ENCODE peak calls at places on chromosomes 16 and 17, in seven cellular contexts. Q is small intestine, T is Peyer's patch, B is colonic mucosa, N is stomach, A is H9, Y is endothelial cell of umbilical vein. D is an unnamed sample.

GRCh38 chr17:2780931-2781454 is 15.2 kb upstream of the RAP1GAP2 start:
- DNase-seq in Q (no peak), T (no peak), B (no peak), N (no peak), A (no peak), Y (no peak), D (no peak)

GRCh38 chr16:3256146-3256875 is at the start of gene MEFV:
- DNase-seq in Q (no peak), T (no peak), B (no peak), N (no peak), A (no peak), Y (no peak), D (no peak)

GRCh38 chr17:77930780-77931768 is 27.4 kb upstream of the TNRC6C start:
- DNase-seq in Q (no peak), T (no peak), B (no peak), N (no peak), A (no peak), Y (no peak), D (no peak)

GRCh38 chr16:26491962-26492361 is 574.8 kb upstream of the C16orf82 start:
- DNase-seq in Q (no peak), T (no peak), B (no peak), N (no peak), A (no peak), Y (no peak), D (no peak)

GRCh38 chr17:74295625-74296547 is 21.9 kb downstream of the DNAI2 start:
- DNase-seq in Q (peak), T (no peak), B (no peak), N (no peak), A (no peak), Y (no peak), D (no peak)

GRCh38 chr17:9900744-9901143 is 4.3 kb downstream of the RCVRN start:
- DNase-seq in Q (no peak), T (no peak), B (no peak), N (no peak), A (no peak), Y (no peak), D (no peak)

GRCh38 chr17:63181856-63182255 is 215.8 kb downstream of the TANC2 start:
- DNase-seq in Q (no peak), T (no peak), B (no peak), N (no peak), A (no peak), Y (no peak), D (no peak)

GRCh38 chr17:32120086-32120485 is 22.2 kb upstream of the RHOT1 start:
- DNase-seq in Q (no peak), T (no peak), B (no peak), N (no peak), A (peak), Y (no peak), D (no peak)

GRCh38 chr16:74107795-74108610 is 188.6 kb upstream of the PSMD7 start:
- DNase-seq in Q (peak), T (no peak), B (peak), N (peak), A (peak), Y (peak), D (peak)

GRCh38 chr16:57185446-57185944 is 344 bp downstream of the PSME3IP1 start:
- DNase-seq in Q (peak), T (no peak), B (peak), N (peak), A (no peak), Y (no peak), D (peak)

GRCh38 chr16:30778549-30779244 is 8.3 kb downstream of the ZNF629 start:
- DNase-seq in Q (no peak), T (no peak), B (no peak), N (no peak), A (peak), Y (no peak), D (no peak)

GRCh38 chr16:30780021-30780420 is 7.0 kb downstream of the ZNF629 start:
- DNase-seq in Q (no peak), T (no peak), B (no peak), N (no peak), A (no peak), Y (no peak), D (no peak)

GRCh38 chr16:30782486-30783279 is 4.3 kb downstream of the ZNF629 start:
- DNase-seq in Q (no peak), T (no peak), B (no peak), N (no peak), A (no peak), Y (no peak), D (no peak)

GRCh38 chr16:30779596-30779995 is 7.4 kb downstream of the ZNF629 start:
- DNase-seq in Q (no peak), T (no peak), B (no peak), N (no peak), A (no peak), Y (no peak), D (no peak)

GRCh38 chr16:30780549-30780948 is 6.5 kb downstream of the ZNF629 start:
- DNase-seq in Q (no peak), T (no peak), B (no peak), N (no peak), A (no peak), Y (no peak), D (no peak)
- H3K27ac ChIP-seq in Q (no peak), T (no peak), B (no peak), N (no peak), A (no peak), Y (no peak), D (no peak)

GRCh38 chr16:70611785-70612303 is 34.5 kb upstream of the IL34 start:
- DNase-seq in Q (no peak), T (no peak), B (no peak), N (no peak), A (no peak), Y (no peak), D (no peak)

GRCh38 chr16:70611224-70611598 is 35.1 kb upstream of the IL34 start:
- DNase-seq in Q (no peak), T (no peak), B (no peak), N (no peak), A (peak), Y (no peak), D (no peak)

GRCh38 chr16:70612931-70613330 is 33.4 kb upstream of the IL34 start:
- DNase-seq in Q (no peak), T (no peak), B (no peak), N (no peak), A (no peak), Y (no peak), D (no peak)

GRCh38 chr16:70608516-70608915 is 37.8 kb upstream of the IL34 start:
- DNase-seq in Q (no peak), T (peak), B (no peak), N (no peak), A (peak), Y (no peak), D (no peak)

DNA sequence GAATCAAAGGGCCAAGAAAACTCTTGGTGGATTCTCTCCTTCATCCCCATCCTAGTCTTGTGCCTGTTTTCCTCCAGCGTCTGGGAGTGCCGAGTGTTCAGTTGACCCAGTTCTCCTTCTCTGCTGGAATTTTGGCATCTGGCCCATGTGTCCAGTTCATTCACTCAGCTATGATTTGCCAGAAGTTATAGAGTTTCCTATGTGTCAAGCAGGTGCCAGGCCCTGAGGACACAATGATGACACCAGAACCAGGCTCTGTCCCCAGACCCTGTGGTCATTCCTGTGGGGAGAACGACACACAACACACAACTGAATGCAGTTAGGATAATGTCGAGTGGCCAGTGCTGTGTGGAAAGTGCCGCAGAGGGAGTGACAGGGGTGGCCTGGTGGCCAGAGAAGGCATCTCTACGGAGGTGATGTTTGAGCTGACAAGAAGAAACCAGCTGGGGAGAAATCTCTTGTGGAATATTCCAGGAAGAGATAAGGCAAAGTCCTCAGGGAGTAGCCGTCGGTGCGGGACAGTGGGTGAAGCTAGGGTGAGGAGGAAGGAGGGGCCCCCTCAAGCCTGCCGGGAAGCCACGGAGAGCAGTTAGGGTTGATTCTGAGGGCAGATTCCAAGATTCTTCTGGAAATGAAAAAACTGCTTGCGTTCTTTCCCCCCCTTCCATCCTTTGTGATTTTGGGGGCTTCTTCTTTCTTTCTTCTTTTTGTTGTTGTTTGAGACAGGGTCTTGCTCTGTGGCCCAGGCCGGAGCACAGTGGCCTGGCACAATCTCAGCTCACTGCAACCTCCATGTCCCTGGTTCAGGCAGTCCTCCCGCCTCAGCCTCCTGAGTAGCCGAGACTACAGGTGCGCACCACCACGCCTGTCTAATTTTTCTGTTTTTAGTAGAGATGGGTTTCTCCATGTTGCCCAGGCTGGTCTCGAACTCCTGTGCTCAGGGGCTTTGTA is 35.8 kb upstream of the IL34 start:
- DNase-seq in Q (peak), T (peak), B (peak), N (no peak), A (no peak), Y (peak), D (no peak)
- H3K27ac ChIP-seq in Q (no peak), T (no peak), B (no peak), N (no peak), A (no peak), Y (no peak), D (no peak)

GRCh38 chr16:30893744-30894539 is at the start of gene BCL7C:
- DNase-seq in Q (peak), T (peak), B (peak), N (peak), A (peak), Y (peak), D (peak)

GRCh38 chr16:30896890-30897730 is 696 bp downstream of the CTF1 start:
- DNase-seq in Q (peak), T (peak), B (peak), N (peak), A (peak), Y (peak), D (peak)

GRCh38 chr16:30895592-30896202 is 717 bp upstream of the CTF1 start:
- DNase-seq in Q (no peak), T (no peak), B (no peak), N (no peak), A (no peak), Y (no peak), D (no peak)

GRCh38 chr16:30894540-30895368 is 877 bp upstream of the BCL7C start:
- DNase-seq in Q (no peak), T (no peak), B (no peak), N (no peak), A (no peak), Y (no peak), D (no peak)

DNA sequence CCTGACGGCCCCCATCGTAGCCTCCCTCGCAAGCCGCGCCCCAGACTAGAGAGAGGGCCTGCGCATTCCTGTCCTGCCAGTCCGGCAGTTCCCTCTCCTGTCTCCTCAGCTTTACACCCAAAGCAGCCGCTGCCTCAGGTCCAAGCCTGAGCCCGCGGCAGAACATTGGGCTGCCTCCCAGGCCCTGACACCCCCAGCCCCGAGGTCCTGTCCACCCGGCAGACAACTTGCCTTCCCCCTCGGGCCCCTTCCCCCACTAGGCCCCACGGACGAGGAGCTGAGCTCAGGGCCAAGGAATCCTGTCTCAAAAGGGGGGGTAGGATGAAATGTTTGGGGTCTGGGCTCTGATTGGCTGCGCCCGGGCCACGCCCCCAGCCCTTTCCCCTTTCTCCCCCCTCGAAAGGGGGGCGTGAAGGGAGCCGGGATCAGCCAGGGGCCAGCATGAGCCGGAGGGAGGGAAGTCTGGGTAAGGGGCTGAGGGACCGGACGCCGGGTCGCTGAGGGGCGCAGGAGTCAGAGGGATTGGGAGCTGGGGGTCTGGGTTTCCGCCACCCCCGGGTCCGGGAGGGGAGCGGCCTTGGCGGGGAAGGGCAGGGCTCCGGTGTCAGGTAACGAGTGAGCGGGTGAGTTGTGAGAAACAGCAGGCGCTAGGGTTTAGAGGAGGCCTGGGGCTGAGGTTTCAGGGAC is at the start of gene CTF1:
- DNase-seq in Q (no peak), T (peak), B (peak), N (peak), A (peak), Y (peak), D (peak)
- H3K27ac ChIP-seq in Q (peak), T (peak), B (peak), N (peak), A (no peak), Y (peak), D (peak)

DNA sequence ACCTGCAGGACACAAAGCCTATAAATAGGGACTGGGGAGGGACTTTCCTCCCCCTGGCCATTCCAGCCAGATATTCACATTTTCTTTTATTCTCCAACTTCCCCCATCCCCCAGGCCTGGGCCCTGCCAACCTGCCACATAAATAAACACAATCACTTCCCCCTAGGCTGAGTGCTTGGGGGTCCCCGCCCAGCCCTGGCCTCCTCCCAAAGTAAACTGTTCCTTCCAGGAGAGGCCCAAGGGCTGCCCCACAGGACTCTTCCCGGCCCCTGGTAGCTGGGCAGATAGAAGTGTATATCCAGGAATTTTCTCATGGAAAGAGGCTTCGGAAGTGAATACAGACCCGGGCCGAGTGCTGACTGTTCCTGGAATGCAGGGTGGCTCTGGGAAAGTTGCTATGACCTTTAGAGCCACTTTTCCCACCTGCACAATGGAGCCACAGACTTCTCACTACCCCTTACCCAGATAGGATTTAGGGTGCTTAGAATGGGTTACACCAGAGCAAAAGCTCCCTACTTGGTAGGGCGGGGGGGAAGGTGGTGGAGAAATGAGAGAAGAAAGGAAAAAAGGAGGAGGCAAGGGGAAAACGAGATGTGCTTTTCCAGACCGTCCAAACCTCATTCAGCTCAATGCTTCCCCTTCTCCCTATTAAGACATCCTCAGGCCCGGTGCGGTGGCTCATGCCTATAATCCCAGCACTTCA is 8.5 kb downstream of the CSF3 start:
- DNase-seq in Q (no peak), T (no peak), B (peak), N (peak), A (no peak), Y (peak), D (no peak)
- H3K27ac ChIP-seq in Q (no peak), T (no peak), B (peak), N (peak), A (no peak), Y (peak), D (no peak)